ENCODE peak calls at places on chromosome 17, in nine cellular contexts. One of them, this sample, is unnamed.

GRCh38 chr17:38674013-38674748 is 576 bp downstream of the EPOP start:
- DNase-seq in GM23248: peak; percentile 59
- DNase-seq in hepatocyte: peak; percentile 48
- DNase-seq in BE2C: peak; percentile 38
- DNase-seq in endodermal cell: peak; percentile 83
- DNase-seq in esophagus squamous epithelium: no peak
- DNase-seq in heart left ventricle: peak; percentile 37
- DNase-seq in body of pancreas: peak; percentile 33
- DNase-seq in neural progenitor cell: peak; percentile 65
- DNase-seq in this sample: no peak

GRCh38 chr17:8412089-8412488 is 14.5 kb upstream of the RNF222 start:
- DNase-seq in GM23248: no peak
- DNase-seq in hepatocyte: no peak
- DNase-seq in BE2C: no peak
- DNase-seq in endodermal cell: no peak
- DNase-seq in esophagus squamous epithelium: no peak
- DNase-seq in heart left ventricle: no peak
- DNase-seq in body of pancreas: no peak
- DNase-seq in neural progenitor cell: no peak
- DNase-seq in this sample: no peak

GRCh38 chr17:71392715-71393567 is 727.9 kb upstream of the SOX9 start:
- DNase-seq in GM23248: peak; percentile 62
- DNase-seq in hepatocyte: no peak
- DNase-seq in BE2C: no peak
- DNase-seq in endodermal cell: no peak
- DNase-seq in esophagus squamous epithelium: no peak
- DNase-seq in heart left ventricle: no peak
- DNase-seq in body of pancreas: no peak
- DNase-seq in neural progenitor cell: no peak
- DNase-seq in this sample: no peak

GRCh38 chr17:78823282-78824046 is 17.1 kb downstream of the USP36 start:
- DNase-seq in GM23248: no peak
- DNase-seq in hepatocyte: no peak
- DNase-seq in BE2C: no peak
- DNase-seq in endodermal cell: no peak
- DNase-seq in esophagus squamous epithelium: no peak
- DNase-seq in heart left ventricle: no peak
- DNase-seq in body of pancreas: no peak
- DNase-seq in neural progenitor cell: peak; percentile 46
- DNase-seq in this sample: no peak

GRCh38 chr17:7440113-7440822 is 956 bp downstream of the FGF11 start:
- DNase-seq in GM23248: peak; percentile 31
- DNase-seq in hepatocyte: peak; percentile 78
- DNase-seq in BE2C: peak; percentile 65
- DNase-seq in endodermal cell: peak; percentile 89
- DNase-seq in esophagus squamous epithelium: no peak
- DNase-seq in heart left ventricle: peak; percentile 67
- DNase-seq in body of pancreas: peak; percentile 65
- DNase-seq in neural progenitor cell: peak; percentile 73
- DNase-seq in this sample: no peak

GRCh38 chr17:60741031-60741430 is 63.4 kb downstream of the BCAS3 start:
- DNase-seq in GM23248: no peak
- DNase-seq in hepatocyte: no peak
- DNase-seq in BE2C: no peak
- DNase-seq in endodermal cell: no peak
- DNase-seq in esophagus squamous epithelium: no peak
- DNase-seq in heart left ventricle: no peak
- DNase-seq in body of pancreas: no peak
- DNase-seq in neural progenitor cell: no peak
- DNase-seq in this sample: no peak

GRCh38 chr17:21210411-21211076 is 3.4 kb downstream of the TMEM11 start:
- DNase-seq in GM23248: no peak
- DNase-seq in hepatocyte: no peak
- DNase-seq in BE2C: no peak
- DNase-seq in endodermal cell: no peak
- DNase-seq in esophagus squamous epithelium: no peak
- DNase-seq in heart left ventricle: no peak
- DNase-seq in body of pancreas: no peak
- DNase-seq in neural progenitor cell: peak; percentile 38
- DNase-seq in this sample: peak; percentile 38

GRCh38 chr17:13024033-13024432 is 6.2 kb upstream of the ELAC2 start:
- DNase-seq in GM23248: no peak
- DNase-seq in hepatocyte: no peak
- DNase-seq in BE2C: no peak
- DNase-seq in endodermal cell: no peak
- DNase-seq in esophagus squamous epithelium: no peak
- DNase-seq in heart left ventricle: no peak
- DNase-seq in body of pancreas: no peak
- DNase-seq in neural progenitor cell: no peak
- DNase-seq in this sample: no peak

GRCh38 chr17:28551421-28552186 is 820 bp downstream of the UNC119 start:
- DNase-seq in GM23248: peak; percentile 62
- DNase-seq in hepatocyte: peak; percentile 46
- DNase-seq in BE2C: no peak
- DNase-seq in endodermal cell: peak; percentile 73
- DNase-seq in esophagus squamous epithelium: no peak
- DNase-seq in heart left ventricle: no peak
- DNase-seq in body of pancreas: no peak
- DNase-seq in neural progenitor cell: peak; percentile 40
- DNase-seq in this sample: peak; percentile 46

GRCh38 chr17:29622337-29623282 is at the start of gene CORO6:
- DNase-seq in GM23248: peak; percentile 78
- DNase-seq in hepatocyte: peak; percentile 78
- DNase-seq in BE2C: peak; percentile 75
- DNase-seq in endodermal cell: peak; percentile 97
- DNase-seq in esophagus squamous epithelium: no peak
- DNase-seq in heart left ventricle: peak; percentile 70
- DNase-seq in body of pancreas: peak; percentile 43
- DNase-seq in neural progenitor cell: peak; percentile 92
- DNase-seq in this sample: peak; percentile 87

GRCh38 chr17:36653374-36653773 is 52.0 kb downstream of the MRM1 start:
- DNase-seq in GM23248: no peak
- DNase-seq in hepatocyte: no peak
- DNase-seq in BE2C: no peak
- DNase-seq in endodermal cell: no peak
- DNase-seq in esophagus squamous epithelium: no peak
- DNase-seq in heart left ventricle: no peak
- DNase-seq in body of pancreas: no peak
- DNase-seq in neural progenitor cell: peak; percentile 38
- DNase-seq in this sample: no peak

GRCh38 chr17:9080983-9081382 is 59.7 kb downstream of the NTN1 start:
- DNase-seq in GM23248: no peak
- DNase-seq in hepatocyte: no peak
- DNase-seq in BE2C: no peak
- DNase-seq in endodermal cell: no peak
- DNase-seq in esophagus squamous epithelium: no peak
- DNase-seq in heart left ventricle: no peak
- DNase-seq in body of pancreas: no peak
- DNase-seq in neural progenitor cell: no peak
- DNase-seq in this sample: no peak

GRCh38 chr17:41456206-41456605 is 11.0 kb downstream of the KRT32 start:
- DNase-seq in GM23248: no peak
- DNase-seq in hepatocyte: no peak
- DNase-seq in BE2C: no peak
- DNase-seq in endodermal cell: peak; percentile 79
- DNase-seq in esophagus squamous epithelium: no peak
- DNase-seq in heart left ventricle: no peak
- DNase-seq in body of pancreas: no peak
- DNase-seq in neural progenitor cell: peak; percentile 32
- DNase-seq in this sample: no peak

GRCh38 chr17:78789663-78790181 is 7.6 kb upstream of the CYTH1 start:
- DNase-seq in GM23248: peak; percentile 82
- DNase-seq in hepatocyte: peak; percentile 40
- DNase-seq in BE2C: no peak
- DNase-seq in endodermal cell: no peak
- DNase-seq in esophagus squamous epithelium: no peak
- DNase-seq in heart left ventricle: peak; percentile 72
- DNase-seq in body of pancreas: peak; percentile 82
- DNase-seq in neural progenitor cell: no peak
- DNase-seq in this sample: no peak

GRCh38 chr17:63497708-63498483 is 21.0 kb downstream of the ACE start:
- DNase-seq in GM23248: no peak
- DNase-seq in hepatocyte: no peak
- DNase-seq in BE2C: peak; percentile 88
- DNase-seq in endodermal cell: peak; percentile 94
- DNase-seq in esophagus squamous epithelium: no peak
- DNase-seq in heart left ventricle: no peak
- DNase-seq in body of pancreas: no peak
- DNase-seq in neural progenitor cell: peak; percentile 60
- DNase-seq in this sample: peak; percentile 40

GRCh38 chr17:68606451-68607307 is 5.5 kb upstream of the FAM20A start:
- DNase-seq in GM23248: no peak
- DNase-seq in hepatocyte: no peak
- DNase-seq in BE2C: no peak
- DNase-seq in endodermal cell: no peak
- DNase-seq in esophagus squamous epithelium: no peak
- DNase-seq in heart left ventricle: no peak
- DNase-seq in body of pancreas: no peak
- DNase-seq in neural progenitor cell: no peak
- DNase-seq in this sample: no peak

GRCh38 chr17:47717845-47718621 is 15.0 kb upstream of the TBX21 start:
- DNase-seq in GM23248: peak; percentile 38
- DNase-seq in hepatocyte: no peak
- DNase-seq in BE2C: no peak
- DNase-seq in endodermal cell: no peak
- DNase-seq in esophagus squamous epithelium: no peak
- DNase-seq in heart left ventricle: no peak
- DNase-seq in body of pancreas: no peak
- DNase-seq in neural progenitor cell: no peak
- DNase-seq in this sample: no peak
- H3K4me1 ChIP-seq in GM23248: peaks cover 19% of the 10 kb centered on the region
- H3K4me1 ChIP-seq in hepatocyte: no peaks in the 10 kb centered on the region
- H3K4me1 ChIP-seq in BE2C: peaks cover 5% of the 10 kb centered on the region
- H3K4me1 ChIP-seq in endodermal cell: no peaks in the 10 kb centered on the region
- H3K4me1 ChIP-seq in esophagus squamous epithelium: peaks cover 12% of the 10 kb centered on the region
- H3K4me1 ChIP-seq in heart left ventricle: no peaks in the 10 kb centered on the region
- H3K4me1 ChIP-seq in body of pancreas: peaks cover 8% of the 10 kb centered on the region
- H3K4me1 ChIP-seq in neural progenitor cell: no peaks in the 10 kb centered on the region
- H3K4me1 ChIP-seq in this sample: no peaks in the 10 kb centered on the region

GRCh38 chr17:733743-734142 is 1.3 kb downstream of the TLCD3A start:
- DNase-seq in GM23248: no peak
- DNase-seq in hepatocyte: no peak
- DNase-seq in BE2C: no peak
- DNase-seq in endodermal cell: no peak
- DNase-seq in esophagus squamous epithelium: no peak
- DNase-seq in heart left ventricle: no peak
- DNase-seq in body of pancreas: no peak
- DNase-seq in neural progenitor cell: no peak
- DNase-seq in this sample: no peak
- H3K4me1 ChIP-seq in GM23248: peaks cover 7% of the 10 kb centered on the region
- H3K4me1 ChIP-seq in hepatocyte: peaks cover 10% of the 10 kb centered on the region
- H3K4me1 ChIP-seq in BE2C: no peaks in the 10 kb centered on the region
- H3K4me1 ChIP-seq in endodermal cell: peaks cover 3% of the 10 kb centered on the region
- H3K4me1 ChIP-seq in esophagus squamous epithelium: peaks cover 17% of the 10 kb centered on the region
- H3K4me1 ChIP-seq in heart left ventricle: no peaks in the 10 kb centered on the region
- H3K4me1 ChIP-seq in body of pancreas: peaks cover 19% of the 10 kb centered on the region
- H3K4me1 ChIP-seq in neural progenitor cell: peaks cover 10% of the 10 kb centered on the region
- H3K4me1 ChIP-seq in this sample: peaks cover 28% of the 10 kb centered on the region

GRCh38 chr17:47209499-47209898 is 351 bp downstream of the MYL4 start:
- DNase-seq in GM23248: no peak
- DNase-seq in hepatocyte: no peak
- DNase-seq in BE2C: no peak
- DNase-seq in endodermal cell: no peak
- DNase-seq in esophagus squamous epithelium: no peak
- DNase-seq in heart left ventricle: no peak
- DNase-seq in body of pancreas: no peak
- DNase-seq in neural progenitor cell: no peak
- DNase-seq in this sample: no peak
- H3K4me1 ChIP-seq in GM23248: peaks cover 12% of the 10 kb centered on the region
- H3K4me1 ChIP-seq in hepatocyte: peaks cover 10% of the 10 kb centered on the region
- H3K4me1 ChIP-seq in BE2C: no peaks in the 10 kb centered on the region
- H3K4me1 ChIP-seq in endodermal cell: peaks cover 7% of the 10 kb centered on the region
- H3K4me1 ChIP-seq in esophagus squamous epithelium: peaks cover 6% of the 10 kb centered on the region
- H3K4me1 ChIP-seq in heart left ventricle: peaks cover 6% of the 10 kb centered on the region
- H3K4me1 ChIP-seq in body of pancreas: peaks cover 10% of the 10 kb centered on the region
- H3K4me1 ChIP-seq in neural progenitor cell: peaks cover 16% of the 10 kb centered on the region
- H3K4me1 ChIP-seq in this sample: no peaks in the 10 kb centered on the region

DNA sequence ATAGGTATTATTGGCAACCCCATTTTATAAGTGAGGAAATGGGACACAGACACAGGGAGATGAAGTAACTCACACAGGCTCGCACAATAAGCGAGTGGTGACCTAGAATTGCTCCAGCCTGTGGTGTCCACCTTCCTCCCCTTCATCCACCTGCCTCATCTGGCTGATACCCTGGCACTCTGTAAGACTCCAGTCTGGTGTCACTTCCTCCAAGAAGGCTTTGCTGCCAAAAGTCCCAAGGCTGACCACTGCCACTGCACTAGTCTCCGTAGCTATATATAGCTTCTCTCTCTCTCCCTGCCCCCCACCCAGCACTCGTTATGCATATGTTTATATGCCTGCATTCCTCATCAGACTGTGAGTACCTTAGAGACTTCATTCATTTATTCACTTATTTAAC is 66.1 kb upstream of the SREBF1 start:
- DNase-seq in GM23248: no peak
- DNase-seq in hepatocyte: no peak
- DNase-seq in BE2C: no peak
- DNase-seq in endodermal cell: peak; percentile 30
- DNase-seq in esophagus squamous epithelium: no peak
- DNase-seq in heart left ventricle: no peak
- DNase-seq in body of pancreas: no peak
- DNase-seq in neural progenitor cell: no peak
- DNase-seq in this sample: no peak
- H3K4me1 ChIP-seq in GM23248: peaks cover 19% of the 10 kb centered on the region
- H3K4me1 ChIP-seq in hepatocyte: peaks cover 15% of the 10 kb centered on the region
- H3K4me1 ChIP-seq in BE2C: peaks cover 7% of the 10 kb centered on the region
- H3K4me1 ChIP-seq in endodermal cell: no peaks in the 10 kb centered on the region
- H3K4me1 ChIP-seq in esophagus squamous epithelium: peaks cover 23% of the 10 kb centered on the region
- H3K4me1 ChIP-seq in heart left ventricle: peaks cover 7% of the 10 kb centered on the region
- H3K4me1 ChIP-seq in body of pancreas: peaks cover 12% of the 10 kb centered on the region
- H3K4me1 ChIP-seq in neural progenitor cell: peaks cover 13% of the 10 kb centered on the region
- H3K4me1 ChIP-seq in this sample: no peaks in the 10 kb centered on the region

GRCh38 chr17:30816165-30816564 is 8.3 kb downstream of the CRLF3 start:
- DNase-seq in GM23248: no peak
- DNase-seq in hepatocyte: no peak
- DNase-seq in BE2C: no peak
- DNase-seq in endodermal cell: no peak
- DNase-seq in esophagus squamous epithelium: no peak
- DNase-seq in heart left ventricle: no peak
- DNase-seq in body of pancreas: no peak
- DNase-seq in neural progenitor cell: no peak
- DNase-seq in this sample: no peak
- H3K4me1 ChIP-seq in GM23248: peaks cover 25% of the 10 kb centered on the region
- H3K4me1 ChIP-seq in hepatocyte: peaks cover 6% of the 10 kb centered on the region
- H3K4me1 ChIP-seq in BE2C: no peaks in the 10 kb centered on the region
- H3K4me1 ChIP-seq in endodermal cell: no peaks in the 10 kb centered on the region
- H3K4me1 ChIP-seq in esophagus squamous epithelium: no peaks in the 10 kb centered on the region
- H3K4me1 ChIP-seq in heart left ventricle: no peaks in the 10 kb centered on the region
- H3K4me1 ChIP-seq in body of pancreas: no peaks in the 10 kb centered on the region
- H3K4me1 ChIP-seq in neural progenitor cell: no peaks in the 10 kb centered on the region
- H3K4me1 ChIP-seq in this sample: peaks cover 8% of the 10 kb centered on the region

GRCh38 chr17:70041575-70041974 is 33.5 kb upstream of the KCNJ16 start:
- DNase-seq in GM23248: no peak
- DNase-seq in hepatocyte: no peak
- DNase-seq in BE2C: no peak
- DNase-seq in endodermal cell: no peak
- DNase-seq in esophagus squamous epithelium: no peak
- DNase-seq in heart left ventricle: no peak
- DNase-seq in body of pancreas: no peak
- DNase-seq in neural progenitor cell: no peak
- DNase-seq in this sample: no peak
- H3K4me1 ChIP-seq in GM23248: peaks cover 6% of the 10 kb centered on the region
- H3K4me1 ChIP-seq in hepatocyte: no peaks in the 10 kb centered on the region
- H3K4me1 ChIP-seq in BE2C: no peaks in the 10 kb centered on the region
- H3K4me1 ChIP-seq in endodermal cell: peaks cover 5% of the 10 kb centered on the region
- H3K4me1 ChIP-seq in esophagus squamous epithelium: no peaks in the 10 kb centered on the region
- H3K4me1 ChIP-seq in heart left ventricle: no peaks in the 10 kb centered on the region
- H3K4me1 ChIP-seq in body of pancreas: no peaks in the 10 kb centered on the region
- H3K4me1 ChIP-seq in neural progenitor cell: no peaks in the 10 kb centered on the region
- H3K4me1 ChIP-seq in this sample: no peaks in the 10 kb centered on the region

GRCh38 chr17:81388612-81389367 is 6.5 kb upstream of the BAHCC1 start:
- DNase-seq in GM23248: no peak
- DNase-seq in hepatocyte: no peak
- DNase-seq in BE2C: peak; percentile 90
- DNase-seq in endodermal cell: peak; percentile 83
- DNase-seq in esophagus squamous epithelium: no peak
- DNase-seq in heart left ventricle: no peak
- DNase-seq in body of pancreas: no peak
- DNase-seq in neural progenitor cell: peak; percentile 80
- DNase-seq in this sample: no peak
- H3K4me1 ChIP-seq in GM23248: peaks cover 16% of the 10 kb centered on the region
- H3K4me1 ChIP-seq in hepatocyte: peaks cover 70% of the 10 kb centered on the region
- H3K4me1 ChIP-seq in BE2C: peaks cover 31% of the 10 kb centered on the region
- H3K4me1 ChIP-seq in endodermal cell: peaks cover 17% of the 10 kb centered on the region
- H3K4me1 ChIP-seq in esophagus squamous epithelium: peaks cover 40% of the 10 kb centered on the region
- H3K4me1 ChIP-seq in heart left ventricle: peaks cover 5% of the 10 kb centered on the region
- H3K4me1 ChIP-seq in body of pancreas: peaks cover 48% of the 10 kb centered on the region
- H3K4me1 ChIP-seq in neural progenitor cell: peaks cover 61% of the 10 kb centered on the region
- H3K4me1 ChIP-seq in this sample: peaks cover 17% of the 10 kb centered on the region